ENCODE peak calls at places on chromosome 19, in five cellular contexts. J, E, Q, G and L are unnamed samples.

GRCh38 chr19:18496167-18496979 is 25.5 kb downstream of the ELL start:
- DNase-seq in J (peak), E (peak), Q (peak), G (no peak), L (peak)

GRCh38 chr19:40542197-40542859 is 34.3 kb upstream of the SHKBP1 start:
- DNase-seq in J (peak), E (peak), Q (peak), G (no peak), L (no peak)

GRCh38 chr19:42198676-42199439 is 18.6 kb downstream of the DEDD2 start:
- DNase-seq in J (no peak), E (no peak), Q (peak), G (no peak), L (no peak)

GRCh38 chr19:45616709-45617027 is 14.7 kb upstream of the GPR4 start:
- DNase-seq in J (no peak), E (no peak), Q (no peak), G (no peak), L (no peak)

GRCh38 chr19:8196271-8196908 is 12.8 kb upstream of the CERS4 start:
- DNase-seq in J (no peak), E (no peak), Q (no peak), G (no peak), L (no peak)

GRCh38 chr19:18501832-18502231 is 20.0 kb downstream of the ELL start:
- DNase-seq in J (no peak), E (peak), Q (no peak), G (no peak), L (no peak)

GRCh38 chr19:28815257-28815656 is 397.7 kb downstream of the UQCRFS1 start:
- DNase-seq in J (no peak), E (no peak), Q (no peak), G (no peak), L (no peak)

GRCh38 chr19:47765522-47766358 is 12.8 kb upstream of the SELENOW start:
- DNase-seq in J (peak), E (peak), Q (peak), G (peak), L (peak)

GRCh38 chr19:29001006-29001921 is 211.7 kb downstream of the UQCRFS1 start:
- DNase-seq in J (no peak), E (no peak), Q (no peak), G (no peak), L (no peak)

GRCh38 chr19:12733369-12733896 is 1.1 kb downstream of the TRIR start:
- DNase-seq in J (no peak), E (no peak), Q (no peak), G (no peak), L (peak)

GRCh38 chr19:35063940-35064818 is 22.7 kb downstream of the HPN start:
- DNase-seq in J (no peak), E (peak), Q (no peak), G (no peak), L (peak)

GRCh38 chr19:8208710-8209110 is 460 bp upstream of the CERS4 start:
- DNase-seq in J (peak), E (no peak), Q (no peak), G (no peak), L (no peak)

GRCh38 chr19:42693760-42694350 is 46.4 kb downstream of the PSG3 start:
- DNase-seq in J (no peak), E (no peak), Q (no peak), G (no peak), L (peak)

GRCh38 chr19:47619763-47620162 is 10.8 kb downstream of the BICRA start:
- DNase-seq in J (no peak), E (no peak), Q (no peak), G (no peak), L (no peak)

GRCh38 chr19:41699968-41700323 is 8.5 kb upstream of the CEACAM5 start:
- DNase-seq in J (no peak), E (no peak), Q (no peak), G (no peak), L (no peak)

GRCh38 chr19:44653977-44654784 is 10.5 kb downstream of the PVR start:
- DNase-seq in J (peak), E (peak), Q (peak), G (peak), L (peak)

GRCh38 chr19:30317403-30317802 is 54.8 kb upstream of the ZNF536 start:
- DNase-seq in J (no peak), E (no peak), Q (peak), G (no peak), L (no peak)

GRCh38 chr19:46932346-46932745 is 71.5 kb downstream of the ARHGAP35 start:
- DNase-seq in J (peak), E (no peak), Q (no peak), G (no peak), L (peak)

GRCh38 chr19:41564515-41565383 is 11.2 kb upstream of the CEACAM21 start:
- DNase-seq in J (no peak), E (no peak), Q (no peak), G (no peak), L (no peak)

GRCh38 chr19:11530432-11530831 is 1.5 kb upstream of the ECSIT start:
- DNase-seq in J (peak), E (peak), Q (peak), G (peak), L (peak)

GRCh38 chr19:54021932-54022331 is 30.5 kb downstream of the CACNG6 start:
- DNase-seq in J (no peak), E (no peak), Q (no peak), G (no peak), L (no peak)

GRCh38 chr19:30882411-30883005 is 466.7 kb downstream of the TSHZ3 start:
- DNase-seq in J (no peak), E (no peak), Q (no peak), G (no peak), L (no peak)

GRCh38 chr19:47123406-47123805 is 7.2 kb upstream of the SAE1 start:
- DNase-seq in J (no peak), E (no peak), Q (no peak), G (no peak), L (no peak)

GRCh38 chr19:12982648-12983047 is 12.6 kb upstream of the NFIX start:
- DNase-seq in J (no peak), E (no peak), Q (no peak), G (no peak), L (no peak)

GRCh38 chr19:7679017-7679720 is 1.5 kb upstream of the TRAPPC5 start:
- DNase-seq in J (no peak), E (peak), Q (no peak), G (no peak), L (no peak)

GRCh38 chr19:45498411-45499195 is at the start of gene PPM1N:
- DNase-seq in J (no peak), E (no peak), Q (peak), G (peak), L (no peak)

GRCh38 chr19:632228-633067 is 889 bp downstream of the POLRMT start:
- DNase-seq in J (no peak), E (peak), Q (no peak), G (peak), L (peak)

GRCh38 chr19:1618157-1619093 is 13.2 kb upstream of the UQCR11 start:
- DNase-seq in J (no peak), E (no peak), Q (peak), G (no peak), L (peak)

GRCh38 chr19:39679056-39679790 is 23.5 kb downstream of the LGALS16 start:
- DNase-seq in J (no peak), E (no peak), Q (no peak), G (no peak), L (no peak)

GRCh38 chr19:7783991-7784421 is 21.0 kb downstream of the CLEC4M start:
- DNase-seq in J (peak), E (no peak), Q (no peak), G (no peak), L (peak)

GRCh38 chr19:31450696-31451095 is 101.5 kb upstream of the TSHZ3 start:
- DNase-seq in J (no peak), E (no peak), Q (no peak), G (no peak), L (no peak)

GRCh38 chr19:29098863-29099481 is 114.0 kb downstream of the UQCRFS1 start:
- DNase-seq in J (peak), E (peak), Q (peak), G (no peak), L (peak)

GRCh38 chr19:1001538-1002166 is 1.4 kb downstream of the GRIN3B start:
- DNase-seq in J (peak), E (peak), Q (peak), G (peak), L (peak)

GRCh38 chr19:46216612-46217011 is 12.9 kb upstream of the IGFL1 start:
- DNase-seq in J (no peak), E (no peak), Q (peak), G (no peak), L (no peak)

GRCh38 chr19:38375098-38375493 is 725 bp downstream of the PSMD8 start:
- DNase-seq in J (no peak), E (no peak), Q (no peak), G (peak), L (no peak)

GRCh38 chr19:38373907-38374331 is 452 bp upstream of the PSMD8 start:
- DNase-seq in J (no peak), E (no peak), Q (peak), G (no peak), L (no peak)

GRCh38 chr19:38375748-38376147 is 1.4 kb downstream of the PSMD8 start:
- DNase-seq in J (no peak), E (no peak), Q (peak), G (no peak), L (no peak)

GRCh38 chr19:38376576-38376975 is 2.2 kb downstream of the PSMD8 start:
- DNase-seq in J (no peak), E (no peak), Q (peak), G (no peak), L (no peak)

DNA sequence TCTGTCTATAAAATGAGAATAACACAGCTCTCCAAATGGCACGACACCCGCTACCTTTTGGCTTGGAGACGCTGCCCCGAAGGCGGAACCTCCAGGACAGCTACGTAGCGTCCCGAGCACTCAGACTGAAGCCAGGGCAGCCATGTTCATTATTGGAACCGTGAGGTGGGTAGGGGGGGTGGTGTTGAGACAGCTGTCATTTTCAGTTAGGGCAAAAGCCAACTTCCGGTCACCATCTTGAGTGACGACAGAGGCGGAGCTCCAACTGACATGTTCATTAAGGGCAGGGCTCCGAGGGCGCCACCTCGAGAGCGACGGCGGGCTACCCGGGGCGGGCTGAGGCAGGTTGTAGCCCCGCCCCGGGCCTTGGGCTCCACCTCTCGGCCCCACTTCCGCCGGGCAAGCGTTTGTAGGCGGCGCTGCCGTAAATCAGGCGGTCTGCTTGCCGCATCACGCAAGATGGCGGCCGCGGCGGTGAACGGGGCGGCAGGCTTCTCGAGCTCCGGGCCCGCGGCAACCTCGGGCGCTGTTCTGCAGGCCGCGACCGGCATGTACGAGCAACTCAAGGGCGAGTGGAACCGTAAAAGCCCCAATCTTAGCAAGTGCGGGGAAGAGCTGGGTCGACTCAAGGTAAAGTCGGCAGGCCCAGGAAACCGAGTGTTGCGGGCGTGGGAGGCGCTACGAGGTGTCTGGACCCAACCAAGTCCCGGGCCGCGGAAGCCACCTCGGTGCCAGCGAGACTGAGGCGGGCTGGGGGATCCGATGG is at the start of gene PSMD8:
- DNase-seq in J (peak), E (peak), Q (peak), G (peak), L (peak)
- TF ChIP-seq CTCF in J (no peak), E (peak), Q (peak), G (peak), L (no peak)

GRCh38 chr19:10420444-10421239 is at the start of gene PDE4A:
- DNase-seq in J (no peak), E (no peak), Q (peak), G (no peak), L (peak)
- TF ChIP-seq CTCF in J (no peak), E (peak), Q (no peak), G (peak), L (peak)

GRCh38 chr19:50365434-50366306 is at the start of gene NAPSA:
- DNase-seq in J (no peak), E (peak), Q (peak), G (no peak), L (no peak)

GRCh38 chr19:50371914-50372475 is 4.3 kb upstream of the NR1H2 start:
- DNase-seq in J (no peak), E (peak), Q (no peak), G (no peak), L (no peak)

GRCh38 chr19:50368649-50369570 is 3.5 kb upstream of the NAPSA start:
- DNase-seq in J (peak), E (peak), Q (peak), G (peak), L (peak)
- TF ChIP-seq CTCF in J (peak), E (peak), Q (peak), G (peak), L (peak)

DNA sequence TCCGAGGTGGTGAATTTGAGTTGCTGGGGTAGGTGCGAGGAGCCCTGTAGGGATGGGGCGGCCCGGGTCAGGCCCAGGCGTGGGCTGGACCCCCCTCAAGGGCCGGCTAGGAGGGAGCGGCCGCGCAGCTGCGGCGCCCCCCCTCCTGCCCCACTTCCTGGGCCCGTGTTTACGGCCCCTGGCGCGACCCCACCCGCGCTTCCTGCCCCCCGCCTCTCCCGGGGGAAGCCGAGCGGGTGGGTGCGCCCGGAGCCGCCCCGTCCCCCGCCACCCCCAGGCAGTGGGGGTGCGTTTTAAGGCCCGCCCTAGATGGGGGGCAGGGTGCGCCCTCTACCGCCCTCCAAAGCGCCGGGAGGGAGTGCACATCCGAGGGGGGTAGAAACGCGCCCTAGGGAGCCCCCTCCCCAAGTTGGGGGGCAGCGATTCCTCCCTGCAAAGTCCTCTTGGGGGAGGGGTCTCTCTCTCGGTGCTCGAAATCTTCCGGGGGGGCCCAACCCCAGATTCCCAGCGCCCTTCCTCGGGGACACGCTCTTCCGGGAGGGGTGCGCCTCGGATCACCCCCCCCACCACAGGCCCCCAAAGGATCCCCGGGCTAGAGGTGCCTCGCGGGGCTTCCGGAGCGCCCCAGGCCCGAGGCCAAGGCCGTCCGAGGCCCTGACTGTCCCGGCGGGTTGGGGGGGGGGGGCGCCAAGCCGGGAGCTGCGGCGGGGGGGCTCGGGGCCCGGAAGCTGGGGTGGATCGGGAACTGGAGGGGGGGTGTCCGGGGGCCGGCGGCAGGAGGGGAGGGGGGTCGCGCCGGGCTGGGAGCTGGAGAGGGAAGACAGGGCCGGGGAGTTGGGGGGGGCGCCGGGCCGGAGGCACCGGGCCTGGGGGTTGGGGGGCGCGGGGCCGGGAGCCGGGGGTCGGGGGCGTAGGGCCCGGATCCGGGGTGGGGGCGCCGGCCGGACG is 807 bp downstream of the TLE5 start:
- DNase-seq in J (no peak), E (peak), Q (peak), G (no peak), L (no peak)
- TF ChIP-seq CTCF in J (no peak), E (peak), Q (no peak), G (peak), L (peak)

GRCh38 chr19:33192010-33192409 is 2.1 kb upstream of the LRP3 start:
- DNase-seq in J (no peak), E (peak), Q (peak), G (no peak), L (no peak)
- TF ChIP-seq CTCF in J (no peak), E (no peak), Q (no peak), G (peak), L (no peak)

DNA sequence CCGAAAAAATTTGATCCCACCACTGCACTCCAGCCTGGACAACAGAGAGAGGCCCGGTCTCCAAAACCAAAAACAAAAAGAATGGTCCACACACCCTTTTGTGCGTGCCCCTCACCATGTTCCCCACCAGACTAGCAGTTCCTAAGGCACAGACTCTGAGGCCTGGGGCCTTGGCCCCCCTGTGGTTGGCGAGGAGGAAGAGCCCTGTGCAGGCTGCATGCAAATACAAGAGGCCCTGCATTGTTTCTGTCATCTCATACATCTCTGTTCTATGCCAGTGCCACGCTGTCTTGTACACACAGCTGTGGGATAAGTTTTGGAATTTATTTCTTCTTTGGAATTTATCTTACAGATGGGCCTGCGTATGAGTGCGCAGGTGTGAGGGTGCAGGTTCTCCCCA is 4.7 kb upstream of the YJEFN3 start:
- DNase-seq in J (no peak), E (no peak), Q (no peak), G (no peak), L (no peak)
- TF ChIP-seq CTCF in J (no peak), E (no peak), Q (no peak), G (no peak), L (no peak)

GRCh38 chr19:3978145-3978544 is 7.1 kb downstream of the EEF2 start:
- DNase-seq in J (no peak), E (no peak), Q (no peak), G (no peak), L (no peak)

GRCh38 chr19:3979289-3979673 is 6.0 kb downstream of the EEF2 start:
- DNase-seq in J (no peak), E (no peak), Q (no peak), G (no peak), L (no peak)

GRCh38 chr19:3976495-3977241 is 5.8 kb upstream of the DAPK3 start:
- DNase-seq in J (peak), E (no peak), Q (peak), G (no peak), L (no peak)

GRCh38 chr19:3975637-3976087 is 4.8 kb upstream of the DAPK3 start:
- DNase-seq in J (no peak), E (no peak), Q (no peak), G (no peak), L (no peak)

GRCh38 chr19:3977242-3978143 is 6.6 kb upstream of the DAPK3 start:
- DNase-seq in J (no peak), E (no peak), Q (peak), G (no peak), L (no peak)
- TF ChIP-seq CTCF in J (no peak), E (no peak), Q (no peak), G (peak), L (no peak)

DNA sequence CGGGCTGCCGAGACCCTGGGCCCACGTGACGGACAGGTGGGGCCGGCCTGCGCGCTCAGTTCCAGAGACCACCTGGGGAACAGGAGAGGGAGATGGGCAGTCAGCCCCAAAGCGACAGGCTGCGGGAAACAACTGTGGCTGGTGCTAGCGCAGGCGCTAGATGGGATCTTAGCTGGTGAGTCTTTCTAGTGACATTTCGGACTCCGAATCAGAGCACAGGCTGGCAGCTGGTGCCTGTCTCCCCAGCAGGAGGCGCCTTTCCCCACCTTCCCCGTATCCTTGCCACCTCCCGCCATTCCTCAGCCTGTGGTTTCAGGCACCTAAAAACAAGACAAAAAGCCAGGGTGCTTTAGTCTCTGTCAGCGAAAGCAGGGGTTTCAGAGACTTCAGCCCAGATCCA is 19.4 kb upstream of the RANBP3 start:
- DNase-seq in J (no peak), E (no peak), Q (no peak), G (no peak), L (no peak)
- TF ChIP-seq CTCF in J (no peak), E (no peak), Q (no peak), G (peak), L (no peak)

GRCh38 chr19:56764296-56764695 is 76.2 kb downstream of the PEG3 start:
- DNase-seq in J (no peak), E (no peak), Q (no peak), G (no peak), L (no peak)
- TF ChIP-seq CTCF in J (no peak), E (no peak), Q (no peak), G (no peak), L (no peak)

GRCh38 chr19:49363265-49364082 is at the start of gene DKKL1:
- DNase-seq in J (peak), E (peak), Q (peak), G (peak), L (peak)
- TF ChIP-seq CTCF in J (no peak), E (no peak), Q (no peak), G (peak), L (peak)